ENCODE peak calls at places on chromosome 9, in eight cellular contexts. One of them, this sample, is unnamed.
A peak's percentile ranks its signal among the peaks of the same experiment; 100 is the strongest.

GRCh38 chr9:108963459-108964143 is 29.4 kb downstream of the ABITRAM start:
- DNase-seq in HFF-Myc: no peak
- DNase-seq in fibroblast of the conjunctiva: no peak
- DNase-seq in sciatic nerve: no peak
- DNase-seq in lung: no peak
- DNase-seq in activated effector memory CD4-positive, alpha-beta T cell treated with Interleukin-2 at 50 U/mL for 16 hours: no peak
- DNase-seq in heart right ventricle: peak; percentile 23
- DNase-seq in fibroblast of mammary gland: no peak
- DNase-seq in this sample: no peak

GRCh38 chr9:98410185-98410697 is 154.8 kb upstream of the TBC1D2 start:
- DNase-seq in HFF-Myc: peak; percentile 16
- DNase-seq in fibroblast of the conjunctiva: peak; percentile 69
- DNase-seq in sciatic nerve: no peak
- DNase-seq in lung: no peak
- DNase-seq in activated effector memory CD4-positive, alpha-beta T cell treated with Interleukin-2 at 50 U/mL for 16 hours: no peak
- DNase-seq in heart right ventricle: peak; percentile 62
- DNase-seq in fibroblast of mammary gland: peak; percentile 94
- DNase-seq in this sample: peak; percentile 42

GRCh38 chr9:95379630-95380029 is 62.1 kb upstream of the FANCC start:
- DNase-seq in HFF-Myc: no peak
- DNase-seq in fibroblast of the conjunctiva: no peak
- DNase-seq in sciatic nerve: no peak
- DNase-seq in lung: no peak
- DNase-seq in activated effector memory CD4-positive, alpha-beta T cell treated with Interleukin-2 at 50 U/mL for 16 hours: no peak
- DNase-seq in heart right ventricle: no peak
- DNase-seq in fibroblast of mammary gland: no peak
- DNase-seq in this sample: no peak

GRCh38 chr9:127578952-127579853 is 32.9 kb upstream of the STXBP1 start:
- DNase-seq in HFF-Myc: peak; percentile 77
- DNase-seq in fibroblast of the conjunctiva: peak; percentile 91
- DNase-seq in sciatic nerve: peak; percentile 88
- DNase-seq in lung: peak; percentile 91
- DNase-seq in activated effector memory CD4-positive, alpha-beta T cell treated with Interleukin-2 at 50 U/mL for 16 hours: peak; percentile 76
- DNase-seq in heart right ventricle: peak; percentile 85
- DNase-seq in fibroblast of mammary gland: peak; percentile 97
- DNase-seq in this sample: peak; percentile 90

GRCh38 chr9:76472925-76473324 is 13.9 kb downstream of the GCNT1 start:
- DNase-seq in HFF-Myc: no peak
- DNase-seq in fibroblast of the conjunctiva: no peak
- DNase-seq in sciatic nerve: no peak
- DNase-seq in lung: no peak
- DNase-seq in activated effector memory CD4-positive, alpha-beta T cell treated with Interleukin-2 at 50 U/mL for 16 hours: no peak
- DNase-seq in heart right ventricle: no peak
- DNase-seq in fibroblast of mammary gland: no peak
- DNase-seq in this sample: no peak

GRCh38 chr9:137009217-137009616 is 12.8 kb upstream of the CLIC3 start:
- DNase-seq in HFF-Myc: no peak
- DNase-seq in fibroblast of the conjunctiva: no peak
- DNase-seq in sciatic nerve: no peak
- DNase-seq in lung: no peak
- DNase-seq in activated effector memory CD4-positive, alpha-beta T cell treated with Interleukin-2 at 50 U/mL for 16 hours: no peak
- DNase-seq in heart right ventricle: no peak
- DNase-seq in fibroblast of mammary gland: no peak
- DNase-seq in this sample: no peak

GRCh38 chr9:102072061-102072764 is 333.8 kb upstream of the GRIN3A start:
- DNase-seq in HFF-Myc: no peak
- DNase-seq in fibroblast of the conjunctiva: no peak
- DNase-seq in sciatic nerve: no peak
- DNase-seq in lung: no peak
- DNase-seq in activated effector memory CD4-positive, alpha-beta T cell treated with Interleukin-2 at 50 U/mL for 16 hours: no peak
- DNase-seq in heart right ventricle: no peak
- DNase-seq in fibroblast of mammary gland: no peak
- DNase-seq in this sample: no peak

GRCh38 chr9:125990186-125990792 is 243.1 kb downstream of the PBX3 start:
- DNase-seq in HFF-Myc: no peak
- DNase-seq in fibroblast of the conjunctiva: no peak
- DNase-seq in sciatic nerve: peak; percentile 50
- DNase-seq in lung: no peak
- DNase-seq in activated effector memory CD4-positive, alpha-beta T cell treated with Interleukin-2 at 50 U/mL for 16 hours: no peak
- DNase-seq in heart right ventricle: no peak
- DNase-seq in fibroblast of mammary gland: no peak
- DNase-seq in this sample: no peak

GRCh38 chr9:124894741-124895170 is 32.8 kb downstream of the ARPC5L start:
- DNase-seq in HFF-Myc: peak; percentile 14
- DNase-seq in fibroblast of the conjunctiva: peak; percentile 23
- DNase-seq in sciatic nerve: no peak
- DNase-seq in lung: no peak
- DNase-seq in activated effector memory CD4-positive, alpha-beta T cell treated with Interleukin-2 at 50 U/mL for 16 hours: no peak
- DNase-seq in heart right ventricle: no peak
- DNase-seq in fibroblast of mammary gland: peak; percentile 64
- DNase-seq in this sample: no peak

GRCh38 chr9:33676746-33677505 is 118.4 kb upstream of the PRSS3 start:
- DNase-seq in HFF-Myc: no peak
- DNase-seq in fibroblast of the conjunctiva: no peak
- DNase-seq in sciatic nerve: peak; percentile 57
- DNase-seq in lung: no peak
- DNase-seq in activated effector memory CD4-positive, alpha-beta T cell treated with Interleukin-2 at 50 U/mL for 16 hours: peak; percentile 6
- DNase-seq in heart right ventricle: peak; percentile 11
- DNase-seq in fibroblast of mammary gland: no peak
- DNase-seq in this sample: peak; percentile 10

GRCh38 chr9:2963307-2963706 is 119.4 kb upstream of the PUM3 start:
- DNase-seq in HFF-Myc: no peak
- DNase-seq in fibroblast of the conjunctiva: no peak
- DNase-seq in sciatic nerve: no peak
- DNase-seq in lung: no peak
- DNase-seq in activated effector memory CD4-positive, alpha-beta T cell treated with Interleukin-2 at 50 U/mL for 16 hours: no peak
- DNase-seq in heart right ventricle: no peak
- DNase-seq in fibroblast of mammary gland: no peak
- DNase-seq in this sample: no peak

GRCh38 chr9:91285729-91286353 is 75.9 kb downstream of the AUH start:
- DNase-seq in HFF-Myc: no peak
- DNase-seq in fibroblast of the conjunctiva: no peak
- DNase-seq in sciatic nerve: no peak
- DNase-seq in lung: no peak
- DNase-seq in activated effector memory CD4-positive, alpha-beta T cell treated with Interleukin-2 at 50 U/mL for 16 hours: no peak
- DNase-seq in heart right ventricle: no peak
- DNase-seq in fibroblast of mammary gland: peak; percentile 30
- DNase-seq in this sample: no peak

GRCh38 chr9:136942112-136942880 is 2.2 kb downstream of the FBXW5 start:
- DNase-seq in HFF-Myc: no peak
- DNase-seq in fibroblast of the conjunctiva: no peak
- DNase-seq in sciatic nerve: peak; percentile 61
- DNase-seq in lung: no peak
- DNase-seq in activated effector memory CD4-positive, alpha-beta T cell treated with Interleukin-2 at 50 U/mL for 16 hours: no peak
- DNase-seq in heart right ventricle: no peak
- DNase-seq in fibroblast of mammary gland: no peak
- DNase-seq in this sample: no peak

GRCh38 chr9:121550569-121551512 is 51.2 kb upstream of the GGTA1 start:
- DNase-seq in HFF-Myc: no peak
- DNase-seq in fibroblast of the conjunctiva: peak; percentile 33
- DNase-seq in sciatic nerve: peak; percentile 91
- DNase-seq in lung: peak; percentile 79
- DNase-seq in activated effector memory CD4-positive, alpha-beta T cell treated with Interleukin-2 at 50 U/mL for 16 hours: peak; percentile 44
- DNase-seq in heart right ventricle: peak; percentile 81
- DNase-seq in fibroblast of mammary gland: peak; percentile 50
- DNase-seq in this sample: peak; percentile 77

GRCh38 chr9:32395483-32396216 is 11.2 kb downstream of the ACO1 start:
- DNase-seq in HFF-Myc: peak; percentile 67
- DNase-seq in fibroblast of the conjunctiva: peak; percentile 91
- DNase-seq in sciatic nerve: peak; percentile 82
- DNase-seq in lung: no peak
- DNase-seq in activated effector memory CD4-positive, alpha-beta T cell treated with Interleukin-2 at 50 U/mL for 16 hours: no peak
- DNase-seq in heart right ventricle: peak; percentile 50
- DNase-seq in fibroblast of mammary gland: peak; percentile 97
- DNase-seq in this sample: peak; percentile 14

GRCh38 chr9:107755267-107755666 is 265.7 kb upstream of the KLF4 start:
- DNase-seq in HFF-Myc: peak; percentile 86
- DNase-seq in fibroblast of the conjunctiva: no peak
- DNase-seq in sciatic nerve: no peak
- DNase-seq in lung: no peak
- DNase-seq in activated effector memory CD4-positive, alpha-beta T cell treated with Interleukin-2 at 50 U/mL for 16 hours: no peak
- DNase-seq in heart right ventricle: no peak
- DNase-seq in fibroblast of mammary gland: peak; percentile 77
- DNase-seq in this sample: peak; percentile 51

GRCh38 chr9:28264368-28264767 is 691.1 kb upstream of the C9orf72 start:
- DNase-seq in HFF-Myc: no peak
- DNase-seq in fibroblast of the conjunctiva: no peak
- DNase-seq in sciatic nerve: no peak
- DNase-seq in lung: no peak
- DNase-seq in activated effector memory CD4-positive, alpha-beta T cell treated with Interleukin-2 at 50 U/mL for 16 hours: no peak
- DNase-seq in heart right ventricle: no peak
- DNase-seq in fibroblast of mammary gland: peak; percentile 57
- DNase-seq in this sample: no peak

GRCh38 chr9:84271004-84271886 is 69.3 kb downstream of the SLC28A3 start:
- DNase-seq in HFF-Myc: peak; percentile 10
- DNase-seq in fibroblast of the conjunctiva: peak; percentile 75
- DNase-seq in sciatic nerve: peak; percentile 67
- DNase-seq in lung: no peak
- DNase-seq in activated effector memory CD4-positive, alpha-beta T cell treated with Interleukin-2 at 50 U/mL for 16 hours: no peak
- DNase-seq in heart right ventricle: peak; percentile 16
- DNase-seq in fibroblast of mammary gland: peak; percentile 59
- DNase-seq in this sample: peak; percentile 15

GRCh38 chr9:86102626-86103025 is 3.3 kb upstream of the GOLM1 start:
- DNase-seq in HFF-Myc: no peak
- DNase-seq in fibroblast of the conjunctiva: no peak
- DNase-seq in sciatic nerve: no peak
- DNase-seq in lung: no peak
- DNase-seq in activated effector memory CD4-positive, alpha-beta T cell treated with Interleukin-2 at 50 U/mL for 16 hours: no peak
- DNase-seq in heart right ventricle: no peak
- DNase-seq in fibroblast of mammary gland: no peak
- DNase-seq in this sample: no peak

GRCh38 chr9:98191615-98192502 is 578 bp downstream of the CORO2A start:
- DNase-seq in HFF-Myc: no peak
- DNase-seq in fibroblast of the conjunctiva: no peak
- DNase-seq in sciatic nerve: peak; percentile 65
- DNase-seq in lung: peak; percentile 54
- DNase-seq in activated effector memory CD4-positive, alpha-beta T cell treated with Interleukin-2 at 50 U/mL for 16 hours: peak; percentile 29
- DNase-seq in heart right ventricle: peak; percentile 17
- DNase-seq in fibroblast of mammary gland: no peak
- DNase-seq in this sample: no peak

GRCh38 chr9:105333076-105333475 is 88.6 kb downstream of the SLC44A1 start:
- DNase-seq in HFF-Myc: no peak
- DNase-seq in fibroblast of the conjunctiva: peak; percentile 42
- DNase-seq in sciatic nerve: no peak
- DNase-seq in lung: no peak
- DNase-seq in activated effector memory CD4-positive, alpha-beta T cell treated with Interleukin-2 at 50 U/mL for 16 hours: no peak
- DNase-seq in heart right ventricle: no peak
- DNase-seq in fibroblast of mammary gland: peak; percentile 93
- DNase-seq in this sample: no peak

GRCh38 chr9:69060766-69061165 is 25.2 kb downstream of the FXN start:
- DNase-seq in HFF-Myc: no peak
- DNase-seq in fibroblast of the conjunctiva: no peak
- DNase-seq in sciatic nerve: peak; percentile 2
- DNase-seq in lung: no peak
- DNase-seq in activated effector memory CD4-positive, alpha-beta T cell treated with Interleukin-2 at 50 U/mL for 16 hours: no peak
- DNase-seq in heart right ventricle: no peak
- DNase-seq in fibroblast of mammary gland: no peak
- DNase-seq in this sample: no peak

GRCh38 chr9:72332351-72332750 is 32.7 kb downstream of the ZFAND5 start:
- DNase-seq in HFF-Myc: no peak
- DNase-seq in fibroblast of the conjunctiva: no peak
- DNase-seq in sciatic nerve: no peak
- DNase-seq in lung: no peak
- DNase-seq in activated effector memory CD4-positive, alpha-beta T cell treated with Interleukin-2 at 50 U/mL for 16 hours: no peak
- DNase-seq in heart right ventricle: no peak
- DNase-seq in fibroblast of mammary gland: no peak
- DNase-seq in this sample: no peak

GRCh38 chr9:109453210-109453842 is 44.8 kb downstream of the PTPN3 start:
- DNase-seq in HFF-Myc: no peak
- DNase-seq in fibroblast of the conjunctiva: peak; percentile 6
- DNase-seq in sciatic nerve: no peak
- DNase-seq in lung: no peak
- DNase-seq in activated effector memory CD4-positive, alpha-beta T cell treated with Interleukin-2 at 50 U/mL for 16 hours: no peak
- DNase-seq in heart right ventricle: no peak
- DNase-seq in fibroblast of mammary gland: no peak
- DNase-seq in this sample: peak; percentile 14

GRCh38 chr9:4077499-4078102 is 222.3 kb downstream of the GLIS3 start:
- DNase-seq in HFF-Myc: peak; percentile 37
- DNase-seq in fibroblast of the conjunctiva: peak; percentile 74
- DNase-seq in sciatic nerve: peak; percentile 89
- DNase-seq in lung: peak; percentile 78
- DNase-seq in activated effector memory CD4-positive, alpha-beta T cell treated with Interleukin-2 at 50 U/mL for 16 hours: no peak
- DNase-seq in heart right ventricle: peak; percentile 74
- DNase-seq in fibroblast of mammary gland: peak; percentile 90
- DNase-seq in this sample: peak; percentile 85

GRCh38 chr9:137453643-137454081 is 5.5 kb downstream of the NSMF start:
- DNase-seq in HFF-Myc: no peak
- DNase-seq in fibroblast of the conjunctiva: peak; percentile 69
- DNase-seq in sciatic nerve: peak; percentile 89
- DNase-seq in lung: peak; percentile 78
- DNase-seq in activated effector memory CD4-positive, alpha-beta T cell treated with Interleukin-2 at 50 U/mL for 16 hours: peak; percentile 40
- DNase-seq in heart right ventricle: peak; percentile 70
- DNase-seq in fibroblast of mammary gland: peak; percentile 64
- DNase-seq in this sample: peak; percentile 79

GRCh38 chr9:81636280-81636653 is 53.1 kb downstream of the TLE1 start:
- DNase-seq in HFF-Myc: no peak
- DNase-seq in fibroblast of the conjunctiva: no peak
- DNase-seq in sciatic nerve: no peak
- DNase-seq in lung: no peak
- DNase-seq in activated effector memory CD4-positive, alpha-beta T cell treated with Interleukin-2 at 50 U/mL for 16 hours: no peak
- DNase-seq in heart right ventricle: no peak
- DNase-seq in fibroblast of mammary gland: no peak
- DNase-seq in this sample: no peak

GRCh38 chr9:134863306-134863902 is 17.2 kb upstream of the FCN2 start:
- DNase-seq in HFF-Myc: no peak
- DNase-seq in fibroblast of the conjunctiva: no peak
- DNase-seq in sciatic nerve: peak; percentile 46
- DNase-seq in lung: no peak
- DNase-seq in activated effector memory CD4-positive, alpha-beta T cell treated with Interleukin-2 at 50 U/mL for 16 hours: no peak
- DNase-seq in heart right ventricle: no peak
- DNase-seq in fibroblast of mammary gland: no peak
- DNase-seq in this sample: no peak